ENCODE peak calls at places on chromosomes 1 and 21, in eight cellular contexts. W is AG04449, X is HFF-Myc, V is spleen, Y is MM.1S, D is kidney, B is brain microvascular endothelial cell, E is astrocyte of the cerebellum. R is an unnamed sample.

GRCh38 chr21:21715286-21715969 is 717.2 kb downstream of the NCAM2 start:
- DNase-seq in W (peak; percentile 84), D (no peak), V (no peak), X (peak; percentile 46), Y (no peak), B (peak; percentile 51), E (peak; percentile 86), R (no peak)

GRCh38 chr1:90391116-90391515 is 326.0 kb downstream of the BARHL2 start:
- DNase-seq in Y (no peak), E (peak; percentile 70), X (no peak), W (no peak), B (no peak), V (no peak), D (no peak), R (no peak)

GRCh38 chr1:154839691-154840090 is 30.4 kb downstream of the KCNN3 start:
- DNase-seq in W (no peak), B (no peak), X (no peak), V (no peak), E (no peak), D (no peak), Y (no peak), R (no peak)

GRCh38 chr1:2786329-2787162 is 14.9 kb downstream of the TTC34 start:
- DNase-seq in Y (peak; percentile 45), W (no peak), E (no peak), B (no peak), V (peak; percentile 90), X (no peak), D (peak; percentile 78), R (peak; percentile 77)

GRCh38 chr21:25457411-25457810 is 149.9 kb downstream of the MRPL39 start:
- DNase-seq in E (peak; percentile 71), D (no peak), X (peak; percentile 4), Y (peak; percentile 89), B (peak; percentile 39), V (no peak), W (peak; percentile 28), R (peak; percentile 40)

GRCh38 chr21:37677006-37677405 is 239.3 kb downstream of the KCNJ6 start:
- DNase-seq in X (no peak), V (no peak), W (no peak), E (no peak), B (no peak), D (no peak), Y (no peak), R (no peak)

GRCh38 chr1:28811766-28812668 is at the start of gene OPRD1:
- DNase-seq in D (no peak), E (no peak), X (no peak), Y (no peak), B (no peak), V (no peak), W (no peak), R (no peak)

GRCh38 chr1:165492845-165493244 is 47.9 kb upstream of the RXRG start:
- DNase-seq in Y (peak; percentile 1), D (no peak), V (no peak), W (no peak), X (no peak), E (no peak), B (no peak), R (no peak)

GRCh38 chr1:209805875-209806760 is at the start of gene IRF6:
- DNase-seq in V (peak; percentile 95), X (no peak), W (no peak), E (peak; percentile 23), D (peak; percentile 97), Y (peak; percentile 93), B (peak; percentile 52), R (peak; percentile 86)

GRCh38 chr1:17440074-17440826 is 773 bp upstream of the RCC2 start:
- DNase-seq in X (no peak), V (no peak), E (no peak), W (no peak), D (no peak), Y (no peak), B (no peak), R (peak; percentile 17)

GRCh38 chr1:17438977-17439249 is 564 bp downstream of the RCC2 start:
- DNase-seq in B (no peak), V (peak; percentile 83), W (no peak), Y (no peak), X (no peak), E (no peak), D (peak; percentile 73), R (peak; percentile 43)

GRCh38 chr1:17440827-17441168 is 1.3 kb upstream of the RCC2 start:
- DNase-seq in B (no peak), E (no peak), Y (no peak), W (no peak), D (peak; percentile 26), X (no peak), V (no peak), R (peak; percentile 15)

GRCh38 chr1:17438176-17438976 is 1.1 kb downstream of the RCC2 start:
- DNase-seq in V (peak; percentile 94), D (peak; percentile 91), B (peak; percentile 40), X (no peak), E (no peak), W (no peak), Y (peak; percentile 71), R (peak; percentile 81)

DNA sequence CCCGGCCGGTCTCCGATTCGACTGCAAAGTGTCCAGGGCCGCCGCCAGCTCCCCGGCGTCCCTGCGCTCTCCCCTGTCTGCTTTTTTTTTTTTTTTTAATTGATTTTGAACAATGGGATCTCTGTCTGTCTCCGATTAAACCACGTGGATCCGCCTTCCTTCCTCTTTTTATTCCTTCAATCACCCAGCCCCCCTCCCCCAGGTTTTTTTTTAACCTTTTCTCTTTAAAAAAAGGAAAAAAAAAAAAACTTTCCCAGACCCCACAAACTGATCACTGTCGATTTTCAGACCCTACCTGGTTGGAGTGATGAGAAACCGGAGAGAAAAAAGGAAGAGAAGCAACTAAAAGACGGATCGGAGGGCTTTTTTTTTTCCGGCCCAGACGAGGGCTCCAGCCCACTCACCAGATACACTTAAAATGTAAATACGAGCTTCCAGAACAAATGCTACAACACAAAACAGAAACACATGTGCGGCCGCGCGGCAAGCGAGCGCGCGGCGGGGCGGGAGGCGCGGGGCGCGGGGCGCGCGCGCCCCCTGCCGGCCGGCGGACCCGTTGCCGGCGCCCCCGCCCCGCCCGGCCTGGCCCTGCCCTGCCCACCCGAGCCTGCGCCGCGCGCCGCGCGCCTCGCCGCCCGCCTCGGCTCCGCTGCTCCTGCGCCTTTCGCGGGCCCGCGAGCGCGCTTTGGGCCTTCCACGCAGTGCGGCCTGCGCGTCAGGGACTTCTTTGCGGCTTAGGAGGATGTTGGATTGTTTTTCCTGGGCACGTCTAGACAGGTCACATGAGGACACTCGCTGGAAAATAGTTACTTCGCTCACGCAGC is at the start of gene RCC2:
- DNase-seq in Y (peak; percentile 85), V (peak; percentile 93), E (peak; percentile 33), B (peak; percentile 53), X (peak; percentile 48), D (peak; percentile 89), W (no peak), R (peak; percentile 94)
- TF ChIP-seq CTCF in Y (no peak), V (peak; percentile 8), E (no peak), B (peak; percentile 2), X (no peak), D (peak; percentile 38), W (no peak), R (peak; percentile 39)

DNA sequence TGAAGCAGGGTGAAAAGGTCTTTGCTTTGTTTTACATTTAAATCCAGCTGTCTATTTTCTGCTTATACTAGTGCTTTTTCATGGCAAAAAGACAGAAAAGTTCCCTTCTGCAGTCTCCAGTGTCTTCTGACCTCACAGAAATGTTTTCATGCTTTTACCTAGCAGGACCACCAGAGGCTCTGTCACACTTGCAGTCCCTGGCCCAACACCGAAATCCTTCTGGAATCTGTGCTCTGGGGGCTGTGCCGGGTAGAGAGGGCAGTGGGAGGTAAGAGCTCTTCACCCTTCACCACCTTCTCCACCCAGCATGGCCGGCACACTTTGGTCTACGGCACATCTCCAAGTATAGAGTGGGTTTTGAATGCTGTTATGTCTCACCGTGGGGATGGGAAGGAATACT is 20.8 kb downstream of the GNAT2 start:
- DNase-seq in W (no peak), V (no peak), B (no peak), X (no peak), D (no peak), E (no peak), Y (no peak), R (no peak)
- TF ChIP-seq CTCF in W (no peak), V (no peak), B (peak; percentile 53), X (peak; percentile 14), D (no peak), E (peak; percentile 34), Y (no peak), R (no peak)

DNA sequence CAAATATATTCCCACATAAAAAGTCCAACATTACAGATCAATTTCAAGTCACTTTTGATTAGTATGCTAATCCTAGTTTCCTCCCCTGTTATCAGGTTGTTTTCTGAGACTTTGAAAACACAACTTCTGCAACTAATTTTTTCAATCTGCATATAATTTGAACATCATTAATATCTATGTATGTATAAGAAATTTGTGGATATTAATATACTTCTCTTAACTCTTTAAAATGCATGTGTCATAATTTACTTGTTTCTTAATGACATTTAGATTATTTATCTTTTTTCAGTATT is 48.6 kb downstream of the EXO1 start:
- DNase-seq in V (no peak), X (no peak), Y (no peak), D (no peak), E (no peak), W (no peak), B (no peak), R (no peak)
- TF ChIP-seq CTCF in V (peak; percentile 25), X (no peak), Y (no peak), D (no peak), E (no peak), W (no peak), B (no peak), R (no peak)

DNA sequence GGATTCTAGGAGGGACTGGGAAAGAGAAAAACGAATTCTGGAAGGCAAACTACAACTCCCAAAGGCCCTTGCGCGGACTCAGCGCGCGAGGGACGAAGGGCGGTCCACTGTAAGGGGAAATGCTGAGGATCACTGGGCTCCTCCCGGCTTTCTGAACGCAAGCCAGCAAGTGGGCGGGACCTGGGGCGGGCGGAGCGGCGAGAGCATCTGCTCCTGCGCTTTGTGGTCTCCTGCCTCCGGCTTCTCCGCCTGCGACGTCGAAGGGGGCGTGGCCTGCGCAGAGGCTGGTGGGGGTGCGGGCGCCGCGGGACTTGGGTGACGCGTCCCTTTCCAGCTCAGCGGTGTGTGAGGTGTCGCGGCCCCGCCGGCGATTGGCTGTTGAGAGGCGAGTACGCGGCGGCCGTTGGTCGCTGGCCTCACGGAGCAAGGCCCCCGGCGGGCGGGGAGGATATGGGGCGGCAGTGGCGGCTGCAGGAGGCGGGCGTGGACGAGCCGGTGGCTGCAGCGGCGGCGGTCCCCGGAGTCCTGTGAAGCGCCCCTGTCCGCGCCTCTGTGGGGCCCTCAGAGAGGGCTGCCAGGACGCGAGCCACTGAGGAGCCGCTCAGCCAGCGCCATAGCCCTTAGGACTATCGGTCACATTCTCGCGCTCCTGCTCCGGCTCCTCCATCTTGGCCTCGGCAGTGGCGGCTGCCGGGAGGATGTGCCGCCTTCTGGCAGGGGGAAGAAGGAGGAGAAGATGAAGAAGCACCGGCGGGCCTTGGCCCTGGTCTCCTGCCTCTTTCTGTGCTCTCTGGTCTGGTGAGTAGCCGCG is at the start of gene SUCO:
- DNase-seq in B (peak; percentile 99), W (peak; percentile 96), E (peak; percentile 97), V (peak; percentile 100), Y (peak; percentile 100), D (peak; percentile 100), X (peak; percentile 93), R (peak; percentile 97)
- TF ChIP-seq CTCF in B (peak; percentile 30), W (peak; percentile 25), E (no peak), V (no peak), Y (no peak), D (peak; percentile 18), X (no peak), R (no peak)

GRCh38 chr1:24931481-24932221 is 1.6 kb upstream of the RUNX3 start:
- DNase-seq in W (no peak), X (no peak), B (no peak), D (no peak), Y (no peak), V (peak; percentile 84), E (no peak), R (no peak)
- TF ChIP-seq CTCF in W (no peak), X (peak; percentile 5), B (no peak), D (no peak), Y (no peak), V (no peak), E (peak; percentile 4), R (no peak)

GRCh38 chr21:33518899-33519298 is 23.0 kb downstream of the GART start:
- DNase-seq in W (no peak), D (no peak), X (no peak), E (no peak), Y (no peak), B (no peak), V (no peak), R (no peak)
- TF ChIP-seq CTCF in W (no peak), D (no peak), X (no peak), E (no peak), Y (no peak), B (no peak), V (no peak), R (no peak)

R was measured in GM13977.